ENCODE peak calls at places on chromosomes 11 and 22, in eight cellular contexts. M is HFFc6, A is IMR-90, J is chondrocyte, F is lung, L is activated B cell treated with CpG ODN at 0.5 μM for 24 hours, X is Calu3, W is neural crest cell. H is an unnamed sample.

GRCh38 chr11:96567193-96567592 is 177.4 kb downstream of the JRKL start:
- DNase-seq in M (no peak), A (no peak), J (no peak), F (no peak), L (no peak), X (no peak), W (no peak), H (no peak)

GRCh38 chr11:120170741-120171261 is 32.9 kb upstream of the TRIM29 start:
- DNase-seq in M (no peak), A (no peak), J (no peak), F (no peak), L (no peak), X (no peak), W (no peak), H (no peak)

GRCh38 chr11:16402654-16403447 is 46.5 kb upstream of the SOX6 start:
- DNase-seq in M (no peak), A (no peak), J (no peak), F (no peak), L (no peak), X (no peak), W (peak), H (no peak)

GRCh38 chr22:29879738-29880137 is 3.2 kb upstream of the MTMR3 start:
- DNase-seq in M (no peak), A (no peak), J (no peak), F (no peak), L (no peak), X (no peak), W (no peak), H (no peak)

GRCh38 chr11:133809525-133810178 is 35.7 kb downstream of the SPATA19 start:
- DNase-seq in M (no peak), A (no peak), J (no peak), F (no peak), L (no peak), X (no peak), W (no peak), H (no peak)

GRCh38 chr11:118263694-118264567 is at the start of gene MPZL2:
- DNase-seq in M (no peak), A (no peak), J (no peak), F (peak), L (no peak), X (peak), W (no peak), H (peak)

GRCh38 chr22:39446239-39446721 is 10.5 kb upstream of the MGAT3 start:
- DNase-seq in M (no peak), A (no peak), J (no peak), F (no peak), L (peak), X (no peak), W (no peak), H (no peak)

GRCh38 chr22:31938258-31938657 is 6.1 kb upstream of the YWHAH start:
- DNase-seq in M (no peak), A (no peak), J (peak), F (no peak), L (no peak), X (no peak), W (no peak), H (no peak)

GRCh38 chr11:110762596-110762995 is 50.4 kb upstream of the ARHGAP20 start:
- DNase-seq in M (no peak), A (peak), J (no peak), F (no peak), L (no peak), X (no peak), W (no peak), H (no peak)

GRCh38 chr11:109425554-109425953 is 3.6 kb downstream of the C11orf87 start:
- DNase-seq in M (no peak), A (no peak), J (no peak), F (no peak), L (no peak), X (no peak), W (no peak), H (no peak)
- TF ChIP-seq CTCF in M (no peak), A (no peak), J (peak), F (no peak), L (no peak), X (no peak), W (no peak), H (no peak)

GRCh38 chr22:50276143-50276542 is 6.0 kb upstream of the MAPK11 start:
- DNase-seq in M (no peak), A (peak), J (no peak), F (peak), L (no peak), X (peak), W (no peak), H (peak)
- TF ChIP-seq CTCF in M (peak), A (peak), J (peak), F (peak), L (no peak), X (peak), W (peak), H (peak)

DNA sequence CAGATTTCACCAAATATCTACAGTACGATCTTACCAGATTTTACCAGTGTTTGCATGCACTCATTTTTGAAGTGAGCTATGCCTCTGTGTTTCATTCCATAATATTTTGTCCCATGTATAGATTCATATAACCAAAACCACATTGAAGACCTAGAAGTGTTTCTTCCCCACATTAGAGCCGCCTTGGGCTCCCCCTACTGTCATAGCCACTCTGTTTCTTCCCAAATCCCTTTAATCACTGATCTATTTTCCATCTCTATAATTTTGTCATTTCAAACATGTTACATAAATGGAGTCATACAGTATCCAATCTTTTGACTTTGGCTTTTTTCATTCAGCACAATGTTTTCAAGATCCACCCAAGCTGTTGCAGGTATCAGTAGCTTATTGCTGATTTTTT is 12.7 kb downstream of the MRGPRX3 start:
- DNase-seq in M (no peak), A (no peak), J (no peak), F (no peak), L (no peak), X (no peak), W (no peak), H (no peak)
- TF ChIP-seq CTCF in M (peak), A (no peak), J (peak), F (no peak), L (no peak), X (no peak), W (peak), H (no peak)

GRCh38 chr22:20102203-20102780 is 13.6 kb upstream of the RANBP1 start:
- DNase-seq in M (no peak), A (no peak), J (no peak), F (no peak), L (no peak), X (no peak), W (no peak), H (no peak)
- TF ChIP-seq CTCF in M (peak), A (no peak), J (no peak), F (no peak), L (no peak), X (no peak), W (no peak), H (no peak)

GRCh38 chr11:63906585-63906984 is 10.4 kb downstream of the RCOR2 start:
- DNase-seq in M (no peak), A (peak), J (no peak), F (no peak), L (no peak), X (peak), W (no peak), H (no peak)
- TF ChIP-seq CTCF in M (peak), A (peak), J (peak), F (no peak), L (no peak), X (peak), W (peak), H (peak)

GRCh38 chr11:1531961-1532586 is 40.0 kb downstream of the DUSP8 start:
- DNase-seq in M (no peak), A (no peak), J (no peak), F (no peak), L (no peak), X (no peak), W (no peak), H (no peak)

GRCh38 chr11:1529774-1530173 is 42.3 kb downstream of the DUSP8 start:
- DNase-seq in M (no peak), A (no peak), J (no peak), F (no peak), L (no peak), X (no peak), W (no peak), H (no peak)

GRCh38 chr11:1531418-1531817 is 40.7 kb downstream of the DUSP8 start:
- DNase-seq in M (no peak), A (no peak), J (no peak), F (no peak), L (no peak), X (no peak), W (no peak), H (no peak)

GRCh38 chr11:1529286-1529685 is 42.7 kb upstream of the MOB2 start:
- DNase-seq in M (no peak), A (no peak), J (no peak), F (no peak), L (no peak), X (no peak), W (no peak), H (no peak)

GRCh38 chr11:1530686-1531256 is 41.3 kb downstream of the DUSP8 start:
- DNase-seq in M (no peak), A (no peak), J (no peak), F (no peak), L (no peak), X (no peak), W (no peak), H (no peak)
- TF ChIP-seq CTCF in M (no peak), A (no peak), J (no peak), F (no peak), L (no peak), X (no peak), W (no peak), H (no peak)

GRCh38 chr22:37672920-37673453 is 2.4 kb upstream of the LGALS1 start:
- DNase-seq in M (no peak), A (no peak), J (no peak), F (no peak), L (no peak), X (no peak), W (no peak), H (no peak)

GRCh38 chr22:37676691-37677627 is 1.5 kb downstream of the LGALS1 start:
- DNase-seq in M (peak), A (peak), J (no peak), F (peak), L (peak), X (peak), W (peak), H (peak)

GRCh38 chr22:37674248-37674647 is 1.2 kb upstream of the LGALS1 start:
- DNase-seq in M (no peak), A (no peak), J (no peak), F (no peak), L (no peak), X (no peak), W (no peak), H (no peak)

GRCh38 chr22:37675930-37676571 is 615 bp downstream of the LGALS1 start:
- DNase-seq in M (peak), A (no peak), J (no peak), F (no peak), L (no peak), X (peak), W (no peak), H (no peak)

GRCh38 chr22:37674951-37675929 is at the start of gene LGALS1:
- DNase-seq in M (peak), A (peak), J (no peak), F (peak), L (peak), X (peak), W (peak), H (peak)
- TF ChIP-seq CTCF in M (no peak), A (no peak), J (peak), F (no peak), L (no peak), X (no peak), W (no peak), H (no peak)